ENCODE peak calls at places on chromosome 16, in six cellular contexts. E, R, Y, B, F and K are unnamed samples.

GRCh38 chr16:29007865-29008593 is 23.2 kb downstream of the LAT start:
- DNase-seq in E (no peak), R (no peak), Y (no peak), B (no peak), F (peak), K (no peak)

GRCh38 chr16:4586297-4586696 is 28.4 kb downstream of the UBALD1 start:
- DNase-seq in E (no peak), R (no peak), Y (no peak), B (no peak), F (no peak), K (no peak)

GRCh38 chr16:19119564-19119963 is 5.8 kb downstream of the ITPRIPL2 start:
- DNase-seq in E (no peak), R (no peak), Y (no peak), B (no peak), F (peak), K (no peak)

GRCh38 chr16:75250809-75251279 is 580 bp downstream of the BCAR1 start:
- DNase-seq in E (no peak), R (no peak), Y (no peak), B (peak), F (no peak), K (no peak)

GRCh38 chr16:69890114-69890890 is 60.8 kb upstream of the CLEC18A start:
- DNase-seq in E (peak), R (no peak), Y (no peak), B (no peak), F (peak), K (peak)

GRCh38 chr16:72566174-72566573 is 394.2 kb upstream of the PMFBP1 start:
- DNase-seq in E (no peak), R (no peak), Y (no peak), B (no peak), F (no peak), K (no peak)

GRCh38 chr16:67727521-67728485 is 8.7 kb upstream of the GFOD2 start:
- DNase-seq in E (no peak), R (no peak), Y (no peak), B (no peak), F (no peak), K (no peak)

GRCh38 chr16:24540575-24541240 is 1.3 kb downstream of the RBBP6 start:
- DNase-seq in E (no peak), R (no peak), Y (peak), B (peak), F (peak), K (no peak)

GRCh38 chr16:54930034-54930938 is at the start of gene IRX5:
- DNase-seq in E (peak), R (peak), Y (no peak), B (peak), F (peak), K (peak)

GRCh38 chr16:16007743-16008111 is 58.3 kb downstream of the ABCC1 start:
- DNase-seq in E (no peak), R (no peak), Y (no peak), B (no peak), F (no peak), K (no peak)

GRCh38 chr16:75293746-75294145 is 42.3 kb upstream of the BCAR1 start:
- DNase-seq in E (no peak), R (no peak), Y (no peak), B (no peak), F (no peak), K (no peak)

GRCh38 chr16:84976644-84977400 is 34.5 kb downstream of the ZDHHC7 start:
- DNase-seq in E (no peak), R (peak), Y (no peak), B (peak), F (no peak), K (no peak)

GRCh38 chr16:47965439-47965838 is 190.4 kb downstream of the ABCC12 start:
- DNase-seq in E (no peak), R (no peak), Y (no peak), B (no peak), F (peak), K (no peak)

GRCh38 chr16:73329363-73330306 is 281.7 kb upstream of the ZFHX3 start:
- DNase-seq in E (peak), R (no peak), Y (no peak), B (peak), F (no peak), K (no peak)

GRCh38 chr16:85399583-85400284 is 213.4 kb upstream of the GSE1 start:
- DNase-seq in E (peak), R (peak), Y (no peak), B (no peak), F (no peak), K (no peak)

GRCh38 chr16:23194497-23195221 is 12.1 kb downstream of the SCNN1G start:
- DNase-seq in E (no peak), R (no peak), Y (no peak), B (no peak), F (no peak), K (no peak)

GRCh38 chr16:88570691-88571092 is 489 bp downstream of the ZC3H18 start:
- DNase-seq in E (no peak), R (no peak), Y (no peak), B (no peak), F (no peak), K (no peak)

GRCh38 chr16:31083081-31083480 is 5.7 kb downstream of the PRSS53 start:
- DNase-seq in E (no peak), R (no peak), Y (no peak), B (no peak), F (no peak), K (no peak)

GRCh38 chr16:2902337-2903130 is 9.2 kb upstream of the FLYWCH1 start:
- DNase-seq in E (peak), R (no peak), Y (no peak), B (no peak), F (no peak), K (no peak)

GRCh38 chr16:16151315-16151714 is 72.0 kb downstream of the ABCC6 start:
- DNase-seq in E (no peak), R (no peak), Y (no peak), B (no peak), F (no peak), K (no peak)

GRCh38 chr16:13938480-13938879 is 18.5 kb downstream of the ERCC4 start:
- DNase-seq in E (no peak), R (no peak), Y (no peak), B (no peak), F (no peak), K (no peak)

GRCh38 chr16:10308305-10309193 is 77.3 kb upstream of the ATF7IP2 start:
- DNase-seq in E (no peak), R (no peak), Y (no peak), B (no peak), F (no peak), K (no peak)

GRCh38 chr16:84617068-84617630 is 729 bp downstream of the COTL1 start:
- DNase-seq in E (peak), R (peak), Y (peak), B (peak), F (no peak), K (no peak)

GRCh38 chr16:4618645-4619418 is 4.1 kb upstream of the UBALD1 start:
- DNase-seq in E (no peak), R (no peak), Y (no peak), B (no peak), F (no peak), K (no peak)

GRCh38 chr16:66471696-66472393 is 44.8 kb downstream of the BEAN1 start:
- DNase-seq in E (no peak), R (no peak), Y (no peak), B (no peak), F (no peak), K (no peak)

GRCh38 chr16:66469932-66470546 is 42.9 kb downstream of the BEAN1 start:
- DNase-seq in E (no peak), R (no peak), Y (no peak), B (no peak), F (no peak), K (no peak)

GRCh38 chr16:66469291-66469931 is 42.3 kb downstream of the BEAN1 start:
- DNase-seq in E (no peak), R (no peak), Y (no peak), B (no peak), F (no peak), K (no peak)

GRCh38 chr16:66471264-66471663 is 44.2 kb downstream of the BEAN1 start:
- DNase-seq in E (no peak), R (no peak), Y (no peak), B (no peak), F (no peak), K (no peak)

DNA sequence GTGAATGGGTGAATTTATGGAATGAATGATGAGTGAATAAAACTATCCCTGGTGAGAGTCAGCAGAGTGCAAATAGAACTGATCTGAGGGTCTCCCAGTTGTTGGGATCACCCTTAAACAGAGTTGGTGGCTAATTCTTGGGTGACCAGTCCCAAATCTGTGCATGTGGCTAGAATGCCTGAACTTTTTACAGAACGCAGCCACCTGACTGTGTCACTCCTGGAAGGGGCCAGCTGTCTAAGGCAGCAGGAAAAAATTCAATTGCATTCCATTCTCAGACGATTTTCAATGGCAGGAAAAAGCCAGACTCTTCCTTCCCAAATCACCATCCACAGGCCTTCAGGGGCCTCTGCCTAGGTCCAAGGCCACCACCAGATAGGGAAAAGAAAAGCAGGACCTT is 43.5 kb downstream of the BEAN1 start:
- DNase-seq in E (no peak), R (no peak), Y (no peak), B (no peak), F (no peak), K (no peak)
- TF ChIP-seq CTCF in E (no peak), R (no peak), Y (no peak), B (no peak), F (no peak), K (no peak)

DNA sequence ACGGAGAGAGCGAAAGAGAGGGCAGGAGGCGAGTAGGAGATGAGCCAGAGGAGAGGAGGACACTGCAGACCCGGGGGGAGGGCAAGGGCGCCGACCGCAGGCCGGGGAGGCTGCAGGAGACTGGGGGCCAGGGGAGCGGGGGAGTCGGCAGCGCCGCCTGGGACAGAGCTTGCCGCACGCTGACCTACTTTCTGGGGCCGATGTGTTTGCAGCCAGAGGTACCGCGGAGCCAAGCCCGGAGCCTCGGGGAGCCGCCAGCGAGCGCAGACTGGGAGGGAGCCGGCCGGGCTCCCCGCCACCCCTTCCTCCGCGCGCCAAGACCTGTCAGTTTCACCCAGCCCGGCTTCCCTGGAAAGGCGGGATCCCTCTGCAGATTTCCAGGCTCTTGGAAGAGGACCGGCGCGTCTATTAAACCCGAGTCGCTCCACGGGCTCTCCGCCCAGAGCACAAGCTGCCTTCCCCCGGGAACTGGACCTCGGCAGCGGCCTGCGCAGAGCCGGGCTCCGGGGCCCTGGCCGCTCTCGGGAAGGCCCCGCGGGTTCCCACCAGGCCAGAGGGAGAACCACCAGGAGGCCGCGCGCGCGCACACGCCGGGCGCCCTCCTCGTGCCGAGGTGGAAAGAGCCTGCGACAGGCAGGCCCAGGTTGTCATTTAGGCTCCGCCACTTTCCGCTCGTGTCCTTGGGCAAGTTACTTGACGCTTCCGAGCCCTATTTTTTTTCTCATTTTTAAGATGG is 74.5 kb downstream of the CMC2 start:
- DNase-seq in E (peak), R (peak), Y (no peak), B (peak), F (peak), K (peak)
- TF ChIP-seq CTCF in E (no peak), R (no peak), Y (no peak), B (no peak), F (no peak), K (no peak)

DNA sequence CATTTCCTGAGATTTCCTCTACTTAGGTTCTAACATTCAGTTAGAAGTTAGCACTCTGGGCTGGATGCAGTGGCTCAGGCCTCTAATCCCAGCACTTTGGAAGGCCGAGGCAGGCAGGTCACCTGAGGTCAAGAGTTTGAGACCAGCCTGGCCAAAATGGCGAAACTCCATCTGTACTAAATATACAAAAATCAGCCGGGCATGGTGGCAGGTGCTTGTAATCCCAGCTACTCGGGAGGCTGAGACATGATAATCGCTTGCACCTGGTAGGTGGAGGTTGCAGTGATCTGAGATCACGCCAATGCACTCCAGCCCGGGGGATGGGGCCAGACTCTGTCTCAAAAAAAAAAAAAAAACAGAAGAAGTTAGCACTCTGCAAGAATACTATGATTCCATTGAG is 1430.9 kb downstream of the CDH11 start:
- DNase-seq in E (no peak), R (no peak), Y (no peak), B (no peak), F (no peak), K (no peak)
- TF ChIP-seq CTCF in E (no peak), R (no peak), Y (no peak), B (no peak), F (no peak), K (no peak)

GRCh38 chr16:83206426-83206825 is 579.7 kb downstream of the CDH13 start:
- DNase-seq in E (no peak), R (no peak), Y (no peak), B (no peak), F (peak), K (no peak)

GRCh38 chr16:83200005-83200779 is 573.4 kb downstream of the CDH13 start:
- DNase-seq in E (peak), R (no peak), Y (no peak), B (no peak), F (peak), K (no peak)

GRCh38 chr16:83211711-83212110 is 584.9 kb downstream of the CDH13 start:
- DNase-seq in E (no peak), R (no peak), Y (no peak), B (no peak), F (no peak), K (no peak)

GRCh38 chr16:83205896-83206295 is 579.1 kb downstream of the CDH13 start:
- DNase-seq in E (no peak), R (no peak), Y (no peak), B (no peak), F (peak), K (no peak)
- TF ChIP-seq CTCF in E (no peak), R (no peak), Y (no peak), B (no peak), F (no peak), K (no peak)

GRCh38 chr16:1073566-1074378 is 1.2 kb downstream of the SSTR5 start:
- DNase-seq in E (peak), R (no peak), Y (no peak), B (no peak), F (no peak), K (no peak)
- TF ChIP-seq CTCF in E (peak), R (no peak), Y (no peak), B (peak), F (no peak), K (peak)